ENCODE peak calls at places on chromosomes 3 and 15, in four cellular contexts. One of them, this sample, is unnamed.

GRCh38 chr15:60358935-60359672 is 38.7 kb downstream of the ANXA2 start:
- DNase-seq in cardiac fibroblast: peak; percentile 77
- DNase-seq in heart right ventricle: no peak
- DNase-seq in choroid plexus epithelial cell: peak; percentile 93
- DNase-seq in this sample: no peak

GRCh38 chr3:106454497-106454896 is 585.7 kb upstream of the CBLB start:
- DNase-seq in cardiac fibroblast: no peak
- DNase-seq in heart right ventricle: no peak
- DNase-seq in choroid plexus epithelial cell: no peak
- DNase-seq in this sample: no peak

GRCh38 chr3:127822166-127822835 is at the start of gene MGLL:
- DNase-seq in cardiac fibroblast: peak; percentile 53
- DNase-seq in heart right ventricle: peak; percentile 55
- DNase-seq in choroid plexus epithelial cell: peak; percentile 41
- DNase-seq in this sample: peak; percentile 79

GRCh38 chr15:88911766-88912118 is 1.4 kb downstream of the MFGE8 start:
- DNase-seq in cardiac fibroblast: peak; percentile 48
- DNase-seq in heart right ventricle: peak; percentile 52
- DNase-seq in choroid plexus epithelial cell: peak; percentile 48
- DNase-seq in this sample: peak; percentile 58

GRCh38 chr3:175255698-175256097 is 396.6 kb downstream of the NAALADL2 start:
- DNase-seq in cardiac fibroblast: peak; percentile 94
- DNase-seq in heart right ventricle: no peak
- DNase-seq in choroid plexus epithelial cell: peak; percentile 77
- DNase-seq in this sample: no peak

GRCh38 chr3:45635475-45636256 is 41.1 kb downstream of the LIMD1 start:
- DNase-seq in cardiac fibroblast: peak; percentile 93
- DNase-seq in heart right ventricle: no peak
- DNase-seq in choroid plexus epithelial cell: peak; percentile 91
- DNase-seq in this sample: no peak

GRCh38 chr3:82044918-82045715 is 283.7 kb upstream of the GBE1 start:
- DNase-seq in cardiac fibroblast: no peak
- DNase-seq in heart right ventricle: no peak
- DNase-seq in choroid plexus epithelial cell: no peak
- DNase-seq in this sample: no peak

GRCh38 chr3:123909785-123910184 is 25.7 kb upstream of the MYLK start:
- DNase-seq in cardiac fibroblast: no peak
- DNase-seq in heart right ventricle: no peak
- DNase-seq in choroid plexus epithelial cell: no peak
- DNase-seq in this sample: no peak

GRCh38 chr15:38593523-38593922 is 28.9 kb upstream of the RASGRP1 start:
- DNase-seq in cardiac fibroblast: peak; percentile 34
- DNase-seq in heart right ventricle: no peak
- DNase-seq in choroid plexus epithelial cell: no peak
- DNase-seq in this sample: no peak

GRCh38 chr15:99421172-99421656 is 144.6 kb upstream of the MEF2A start:
- DNase-seq in cardiac fibroblast: peak; percentile 23
- DNase-seq in heart right ventricle: no peak
- DNase-seq in choroid plexus epithelial cell: peak; percentile 59
- DNase-seq in this sample: peak; percentile 29

GRCh38 chr3:59775781-59776270 is 726.0 kb upstream of the CFAP20DC start:
- DNase-seq in cardiac fibroblast: no peak
- DNase-seq in heart right ventricle: no peak
- DNase-seq in choroid plexus epithelial cell: no peak
- DNase-seq in this sample: no peak

GRCh38 chr15:100261302-100262240 is 80.2 kb downstream of the ADAMTS17 start:
- DNase-seq in cardiac fibroblast: no peak
- DNase-seq in heart right ventricle: no peak
- DNase-seq in choroid plexus epithelial cell: no peak
- DNase-seq in this sample: no peak

DNA sequence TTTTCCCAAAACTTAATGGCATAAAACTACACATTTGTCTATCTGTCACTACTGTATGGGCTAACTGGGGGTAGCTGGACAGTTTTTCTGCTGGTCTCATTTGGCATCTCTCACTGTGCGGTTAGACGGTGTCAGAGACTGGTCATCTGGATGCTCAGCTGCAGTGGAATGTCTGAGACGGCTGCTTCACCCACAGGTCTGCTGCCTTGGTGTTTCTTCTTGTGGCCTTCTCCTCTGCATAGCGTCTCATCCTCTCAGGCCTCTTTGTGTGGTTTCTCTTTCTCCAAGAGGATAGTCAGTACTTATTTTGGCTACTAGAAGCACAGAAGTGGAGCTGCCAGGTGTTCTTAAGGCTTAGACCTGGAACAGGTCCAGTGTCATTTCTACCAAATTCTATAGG is 35.9 kb upstream of the GOLGA6L9 start:
- DNase-seq in cardiac fibroblast: peak; percentile 54
- DNase-seq in heart right ventricle: no peak
- DNase-seq in choroid plexus epithelial cell: peak; percentile 42
- DNase-seq in this sample: no peak
- TF ChIP-seq CTCF in cardiac fibroblast: no peak
- TF ChIP-seq CTCF in heart right ventricle: no peak
- TF ChIP-seq CTCF in choroid plexus epithelial cell: no peak
- TF ChIP-seq CTCF in this sample: no peak

DNA sequence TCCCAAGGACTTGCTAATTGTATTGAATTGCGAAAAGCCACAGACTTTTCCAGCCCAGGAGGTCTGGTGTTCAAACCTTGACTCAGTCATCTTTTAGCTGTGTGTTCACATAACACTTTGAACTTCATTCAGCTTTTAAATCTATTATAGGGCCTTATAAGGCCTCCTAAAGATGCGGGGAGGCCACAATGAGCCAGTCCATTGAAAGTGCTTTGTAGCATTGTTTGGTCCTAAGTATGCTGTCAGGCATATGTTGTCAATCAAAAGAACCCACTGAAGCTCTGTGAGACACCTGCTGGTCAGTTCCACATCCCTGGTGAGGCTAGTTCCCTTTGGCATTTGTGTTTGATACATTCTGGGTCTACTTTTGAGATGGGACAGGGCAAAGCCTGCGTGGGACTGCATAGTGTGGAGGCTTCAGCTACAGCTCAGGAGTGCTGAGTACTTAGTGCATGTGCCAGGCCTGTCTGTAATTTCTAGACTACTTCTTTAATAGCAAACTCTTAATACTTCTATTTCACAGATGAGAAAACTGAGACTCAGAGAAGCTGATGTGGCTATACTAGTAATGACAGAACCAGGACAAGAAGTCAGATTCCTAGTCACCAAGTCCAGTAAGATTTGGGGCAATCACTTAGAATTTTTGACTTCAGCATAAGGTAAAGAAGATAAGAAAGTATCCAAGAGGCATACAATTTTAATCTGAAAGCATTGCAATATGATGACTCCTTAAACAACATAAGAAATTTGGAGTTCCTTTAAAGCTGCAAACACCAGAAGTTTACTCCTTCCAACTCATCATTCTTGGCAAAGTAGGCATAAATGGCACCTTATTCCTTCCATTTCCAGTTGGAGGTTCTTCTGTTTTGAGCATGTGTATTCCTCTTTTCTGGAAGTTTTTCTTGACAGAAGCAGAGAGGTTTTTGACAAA is 213.0 kb downstream of the PDCD6IP start:
- DNase-seq in cardiac fibroblast: peak; percentile 32
- DNase-seq in heart right ventricle: no peak
- DNase-seq in choroid plexus epithelial cell: peak; percentile 48
- DNase-seq in this sample: no peak
- TF ChIP-seq CTCF in cardiac fibroblast: no peak
- TF ChIP-seq CTCF in heart right ventricle: no peak
- TF ChIP-seq CTCF in choroid plexus epithelial cell: peak; percentile 50
- TF ChIP-seq CTCF in this sample: no peak

GRCh38 chr15:66905954-66906353 is 159.4 kb upstream of the SMAD3 start:
- DNase-seq in cardiac fibroblast: no peak
- DNase-seq in heart right ventricle: no peak
- DNase-seq in choroid plexus epithelial cell: no peak
- DNase-seq in this sample: peak; percentile 14
- TF ChIP-seq CTCF in cardiac fibroblast: peak; percentile 16
- TF ChIP-seq CTCF in heart right ventricle: no peak
- TF ChIP-seq CTCF in choroid plexus epithelial cell: no peak
- TF ChIP-seq CTCF in this sample: no peak

DNA sequence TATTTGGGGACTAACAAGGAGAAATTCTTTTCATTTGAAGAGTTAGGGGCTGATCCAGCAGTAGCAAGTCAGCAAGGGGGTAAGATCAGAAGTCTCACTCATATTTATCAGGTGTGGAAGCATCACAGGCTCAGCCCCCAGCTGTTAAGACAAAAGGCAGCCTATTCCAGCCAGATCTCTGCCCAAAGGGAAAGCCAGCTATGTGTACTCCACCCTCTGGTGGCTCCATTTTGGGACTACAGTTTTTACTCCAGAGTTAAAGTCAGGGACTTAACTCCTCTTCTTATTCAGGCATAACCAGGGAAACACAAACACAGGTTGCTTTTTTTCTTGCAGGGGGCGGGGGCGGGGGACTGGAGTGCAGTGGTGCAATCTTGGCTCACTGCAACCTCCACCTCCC is 19.2 kb downstream of the UBP1 start:
- DNase-seq in cardiac fibroblast: peak; percentile 17
- DNase-seq in heart right ventricle: no peak
- DNase-seq in choroid plexus epithelial cell: peak; percentile 29
- DNase-seq in this sample: no peak
- TF ChIP-seq CTCF in cardiac fibroblast: peak; percentile 7
- TF ChIP-seq CTCF in heart right ventricle: no peak
- TF ChIP-seq CTCF in choroid plexus epithelial cell: peak; percentile 35
- TF ChIP-seq CTCF in this sample: no peak

GRCh38 chr3:178406206-178406605 is 130.0 kb upstream of the KCNMB2 start:
- DNase-seq in cardiac fibroblast: no peak
- DNase-seq in heart right ventricle: no peak
- DNase-seq in choroid plexus epithelial cell: peak; percentile 48
- DNase-seq in this sample: no peak
- TF ChIP-seq CTCF in cardiac fibroblast: no peak
- TF ChIP-seq CTCF in heart right ventricle: no peak
- TF ChIP-seq CTCF in choroid plexus epithelial cell: no peak
- TF ChIP-seq CTCF in this sample: no peak

GRCh38 chr3:113169876-113170452 is 41.4 kb upstream of the BOC start:
- DNase-seq in cardiac fibroblast: no peak
- DNase-seq in heart right ventricle: no peak
- DNase-seq in choroid plexus epithelial cell: no peak
- DNase-seq in this sample: no peak
- TF ChIP-seq CTCF in cardiac fibroblast: no peak
- TF ChIP-seq CTCF in heart right ventricle: no peak
- TF ChIP-seq CTCF in choroid plexus epithelial cell: no peak
- TF ChIP-seq CTCF in this sample: peak; percentile 23

DNA sequence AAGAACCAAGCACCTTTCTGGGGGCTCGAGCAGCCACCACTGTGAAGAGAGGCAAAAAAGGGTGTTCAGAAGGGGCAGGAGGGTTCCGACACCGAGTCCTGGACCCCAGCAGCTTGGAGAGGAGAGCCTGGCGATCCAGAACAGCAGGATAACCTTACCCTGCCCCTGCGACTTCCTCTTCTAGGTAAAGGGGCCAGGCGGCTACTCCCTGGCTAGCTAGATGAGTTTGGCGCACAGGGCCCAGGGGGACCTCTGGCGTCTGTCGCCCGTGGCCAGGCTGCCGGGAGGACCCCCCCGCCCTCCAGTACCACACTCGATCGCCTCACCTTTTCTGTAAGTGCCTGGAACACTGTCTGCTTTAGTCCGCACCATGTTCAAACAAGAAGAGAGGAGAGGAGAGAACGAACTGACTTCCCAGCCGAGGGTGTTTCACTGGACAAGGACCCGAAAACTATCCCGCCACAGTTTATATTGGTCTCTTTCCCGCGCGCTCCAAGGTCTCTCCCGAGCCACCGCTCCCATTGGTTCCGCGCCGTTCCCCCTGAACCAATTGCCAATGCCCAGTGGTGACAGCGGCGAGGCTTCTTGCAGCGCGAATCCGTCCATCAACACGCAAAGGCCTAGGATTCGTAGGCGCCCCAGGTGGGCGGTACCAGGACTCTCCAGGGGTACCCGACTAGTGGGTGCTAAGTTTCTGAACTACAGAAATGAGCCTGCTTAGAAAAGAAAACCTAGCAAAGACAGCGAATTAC is at the start of gene PCLAF:
- DNase-seq in cardiac fibroblast: peak; percentile 94
- DNase-seq in heart right ventricle: peak; percentile 93
- DNase-seq in choroid plexus epithelial cell: peak; percentile 97
- DNase-seq in this sample: peak; percentile 97
- TF ChIP-seq CTCF in cardiac fibroblast: no peak
- TF ChIP-seq CTCF in heart right ventricle: peak; percentile 7
- TF ChIP-seq CTCF in choroid plexus epithelial cell: no peak
- TF ChIP-seq CTCF in this sample: no peak

DNA sequence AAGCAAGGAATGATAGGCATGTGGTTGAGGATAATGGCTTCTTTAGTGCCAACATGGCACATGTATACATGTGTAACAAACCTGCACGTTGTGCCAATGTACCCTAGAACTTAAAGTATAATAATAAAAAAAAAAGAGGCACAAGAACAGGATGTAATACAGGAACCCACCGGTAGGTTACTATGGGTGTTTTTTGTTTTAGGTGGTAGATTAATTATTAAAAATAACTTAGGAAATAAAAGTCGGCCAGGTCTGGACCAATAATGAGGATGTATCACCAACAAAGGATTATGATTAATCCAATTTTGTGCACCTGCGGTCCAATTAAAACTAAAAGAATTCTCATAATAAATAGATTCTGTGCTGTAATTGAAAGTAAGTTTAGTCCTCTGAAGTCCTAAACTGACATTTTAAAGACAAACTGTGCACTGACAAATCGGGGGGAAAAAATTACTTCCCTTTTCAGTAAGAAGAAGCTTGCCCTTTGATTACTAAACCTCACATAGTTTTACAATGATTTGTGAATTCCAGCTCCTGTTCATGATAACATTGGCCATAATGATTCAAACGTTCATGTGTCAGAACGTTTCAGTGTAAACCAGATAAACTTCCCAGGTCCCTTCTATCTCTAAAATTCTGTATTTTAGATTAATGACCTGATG is 62.2 kb downstream of the CASR start:
- DNase-seq in cardiac fibroblast: peak; percentile 28
- DNase-seq in heart right ventricle: no peak
- DNase-seq in choroid plexus epithelial cell: peak; percentile 20
- DNase-seq in this sample: no peak
- TF ChIP-seq CTCF in cardiac fibroblast: no peak
- TF ChIP-seq CTCF in heart right ventricle: no peak
- TF ChIP-seq CTCF in choroid plexus epithelial cell: no peak
- TF ChIP-seq CTCF in this sample: no peak